ENCODE peak calls at places on chromosomes 1 and 21, in five cellular contexts. One of them, this sample, is unnamed.

GRCh38 chr1:183859865-183860264 is 54.9 kb downstream of the RGL1 start:
- DNase-seq in globus pallidus: no peak
- DNase-seq in A172: no peak
- DNase-seq in stimulated activated CD8-positive, alpha-beta memory T cell treated with anti-CD3 and anti-CD28 coated beads, Interleukin-15, amount 100 ng/mL, for 24 hours: no peak
- DNase-seq in astrocyte of the cerebellum: peak
- DNase-seq in this sample: no peak

GRCh38 chr1:54054438-54054749 is 986 bp downstream of the TCEANC2 start:
- DNase-seq in globus pallidus: no peak
- DNase-seq in A172: no peak
- DNase-seq in stimulated activated CD8-positive, alpha-beta memory T cell treated with anti-CD3 and anti-CD28 coated beads, Interleukin-15, amount 100 ng/mL, for 24 hours: no peak
- DNase-seq in astrocyte of the cerebellum: no peak
- DNase-seq in this sample: no peak

GRCh38 chr1:31216016-31216415 is 23.7 kb downstream of the NKAIN1 start:
- DNase-seq in globus pallidus: peak
- DNase-seq in A172: no peak
- DNase-seq in stimulated activated CD8-positive, alpha-beta memory T cell treated with anti-CD3 and anti-CD28 coated beads, Interleukin-15, amount 100 ng/mL, for 24 hours: no peak
- DNase-seq in astrocyte of the cerebellum: no peak
- DNase-seq in this sample: no peak

GRCh38 chr1:207021139-207021861 is 11.3 kb downstream of the C1orf116 start:
- DNase-seq in globus pallidus: peak
- DNase-seq in A172: no peak
- DNase-seq in stimulated activated CD8-positive, alpha-beta memory T cell treated with anti-CD3 and anti-CD28 coated beads, Interleukin-15, amount 100 ng/mL, for 24 hours: no peak
- DNase-seq in astrocyte of the cerebellum: no peak
- DNase-seq in this sample: no peak

GRCh38 chr1:59105548-59106507 is 191.1 kb upstream of the FGGY start:
- DNase-seq in globus pallidus: no peak
- DNase-seq in A172: no peak
- DNase-seq in stimulated activated CD8-positive, alpha-beta memory T cell treated with anti-CD3 and anti-CD28 coated beads, Interleukin-15, amount 100 ng/mL, for 24 hours: no peak
- DNase-seq in astrocyte of the cerebellum: no peak
- DNase-seq in this sample: no peak

GRCh38 chr1:8219530-8219929 is 98.4 kb upstream of the SLC45A1 start:
- DNase-seq in globus pallidus: no peak
- DNase-seq in A172: no peak
- DNase-seq in stimulated activated CD8-positive, alpha-beta memory T cell treated with anti-CD3 and anti-CD28 coated beads, Interleukin-15, amount 100 ng/mL, for 24 hours: no peak
- DNase-seq in astrocyte of the cerebellum: no peak
- DNase-seq in this sample: no peak

GRCh38 chr21:22855581-22855980 is 1857.4 kb downstream of the NCAM2 start:
- DNase-seq in globus pallidus: no peak
- DNase-seq in A172: no peak
- DNase-seq in stimulated activated CD8-positive, alpha-beta memory T cell treated with anti-CD3 and anti-CD28 coated beads, Interleukin-15, amount 100 ng/mL, for 24 hours: no peak
- DNase-seq in astrocyte of the cerebellum: no peak
- DNase-seq in this sample: no peak

GRCh38 chr1:166378805-166379204 is 212.0 kb upstream of the FAM78B start:
- DNase-seq in globus pallidus: no peak
- DNase-seq in A172: no peak
- DNase-seq in stimulated activated CD8-positive, alpha-beta memory T cell treated with anti-CD3 and anti-CD28 coated beads, Interleukin-15, amount 100 ng/mL, for 24 hours: no peak
- DNase-seq in astrocyte of the cerebellum: no peak
- DNase-seq in this sample: no peak

GRCh38 chr1:94924967-94925366 is 1.9 kb downstream of the CNN3 start:
- DNase-seq in globus pallidus: peak
- DNase-seq in A172: peak
- DNase-seq in stimulated activated CD8-positive, alpha-beta memory T cell treated with anti-CD3 and anti-CD28 coated beads, Interleukin-15, amount 100 ng/mL, for 24 hours: no peak
- DNase-seq in astrocyte of the cerebellum: peak
- DNase-seq in this sample: no peak

GRCh38 chr1:231420299-231420958 is 1.7 kb downstream of the EGLN1 start:
- DNase-seq in globus pallidus: peak
- DNase-seq in A172: peak
- DNase-seq in stimulated activated CD8-positive, alpha-beta memory T cell treated with anti-CD3 and anti-CD28 coated beads, Interleukin-15, amount 100 ng/mL, for 24 hours: no peak
- DNase-seq in astrocyte of the cerebellum: no peak
- DNase-seq in this sample: no peak

GRCh38 chr1:53549781-53550180 is 90.6 kb downstream of the DMRTB1 start:
- DNase-seq in globus pallidus: no peak
- DNase-seq in A172: no peak
- DNase-seq in stimulated activated CD8-positive, alpha-beta memory T cell treated with anti-CD3 and anti-CD28 coated beads, Interleukin-15, amount 100 ng/mL, for 24 hours: no peak
- DNase-seq in astrocyte of the cerebellum: no peak
- DNase-seq in this sample: no peak

GRCh38 chr1:14947421-14947820 is 206.1 kb upstream of the TMEM51 start:
- DNase-seq in globus pallidus: no peak
- DNase-seq in A172: no peak
- DNase-seq in stimulated activated CD8-positive, alpha-beta memory T cell treated with anti-CD3 and anti-CD28 coated beads, Interleukin-15, amount 100 ng/mL, for 24 hours: no peak
- DNase-seq in astrocyte of the cerebellum: no peak
- DNase-seq in this sample: no peak

GRCh38 chr1:240455228-240455821 is 156.6 kb downstream of the GREM2 start:
- DNase-seq in globus pallidus: no peak
- DNase-seq in A172: peak
- DNase-seq in stimulated activated CD8-positive, alpha-beta memory T cell treated with anti-CD3 and anti-CD28 coated beads, Interleukin-15, amount 100 ng/mL, for 24 hours: no peak
- DNase-seq in astrocyte of the cerebellum: no peak
- DNase-seq in this sample: no peak

GRCh38 chr1:58704616-58705021 is 4.8 kb upstream of the MYSM1 start:
- DNase-seq in globus pallidus: no peak
- DNase-seq in A172: no peak
- DNase-seq in stimulated activated CD8-positive, alpha-beta memory T cell treated with anti-CD3 and anti-CD28 coated beads, Interleukin-15, amount 100 ng/mL, for 24 hours: no peak
- DNase-seq in astrocyte of the cerebellum: no peak
- DNase-seq in this sample: no peak

GRCh38 chr1:53560572-53561487 is 101.6 kb downstream of the DMRTB1 start:
- DNase-seq in globus pallidus: no peak
- DNase-seq in A172: no peak
- DNase-seq in stimulated activated CD8-positive, alpha-beta memory T cell treated with anti-CD3 and anti-CD28 coated beads, Interleukin-15, amount 100 ng/mL, for 24 hours: no peak
- DNase-seq in astrocyte of the cerebellum: no peak
- DNase-seq in this sample: peak

GRCh38 chr1:26289158-26290059 is 9.5 kb downstream of the SH3BGRL3 start:
- DNase-seq in globus pallidus: no peak
- DNase-seq in A172: no peak
- DNase-seq in stimulated activated CD8-positive, alpha-beta memory T cell treated with anti-CD3 and anti-CD28 coated beads, Interleukin-15, amount 100 ng/mL, for 24 hours: no peak
- DNase-seq in astrocyte of the cerebellum: no peak
- DNase-seq in this sample: no peak

GRCh38 chr1:31523769-31524168 is 52.5 kb upstream of the TINAGL1 start:
- DNase-seq in globus pallidus: no peak
- DNase-seq in A172: peak
- DNase-seq in stimulated activated CD8-positive, alpha-beta memory T cell treated with anti-CD3 and anti-CD28 coated beads, Interleukin-15, amount 100 ng/mL, for 24 hours: no peak
- DNase-seq in astrocyte of the cerebellum: no peak
- DNase-seq in this sample: no peak

GRCh38 chr1:215631489-215631888 is 64.4 kb downstream of the KCTD3 start:
- DNase-seq in globus pallidus: no peak
- DNase-seq in A172: peak
- DNase-seq in stimulated activated CD8-positive, alpha-beta memory T cell treated with anti-CD3 and anti-CD28 coated beads, Interleukin-15, amount 100 ng/mL, for 24 hours: no peak
- DNase-seq in astrocyte of the cerebellum: peak
- DNase-seq in this sample: no peak

GRCh38 chr1:46041551-46041950 is 90.9 kb downstream of the PIK3R3 start:
- DNase-seq in globus pallidus: no peak
- DNase-seq in A172: no peak
- DNase-seq in stimulated activated CD8-positive, alpha-beta memory T cell treated with anti-CD3 and anti-CD28 coated beads, Interleukin-15, amount 100 ng/mL, for 24 hours: no peak
- DNase-seq in astrocyte of the cerebellum: no peak
- DNase-seq in this sample: no peak

This sample was measured in omental fat pad.